ENCODE peak calls at places on chromosomes 11 and 22, in four cellular contexts. One of them, this sample, is unnamed.

GRCh38 chr22:36301384-36301828 is 48.5 kb downstream of the APOL1 start:
- DNase-seq in IMR-90: peak
- DNase-seq in lower leg skin: peak
- DNase-seq in right lobe of liver: peak
- DNase-seq in this sample: peak

GRCh38 chr11:128956401-128957203 is 13.9 kb upstream of the TP53AIP1 start:
- DNase-seq in lower leg skin: no peak
- DNase-seq in IMR-90: peak
- DNase-seq in right lobe of liver: no peak
- DNase-seq in this sample: no peak

GRCh38 chr11:119734788-119735187 is 5.8 kb upstream of the NECTIN1 start:
- DNase-seq in right lobe of liver: no peak
- DNase-seq in IMR-90: no peak
- DNase-seq in lower leg skin: no peak
- DNase-seq in this sample: no peak

GRCh38 chr11:36273110-36273509 is 16.1 kb downstream of the COMMD9 start:
- DNase-seq in right lobe of liver: no peak
- DNase-seq in lower leg skin: no peak
- DNase-seq in IMR-90: no peak
- DNase-seq in this sample: no peak

GRCh38 chr22:25645266-25645665 is 80.8 kb downstream of the GRK3 start:
- DNase-seq in IMR-90: peak
- DNase-seq in right lobe of liver: no peak
- DNase-seq in lower leg skin: no peak
- DNase-seq in this sample: no peak

GRCh38 chr11:70064011-70064725 is 13.9 kb upstream of the ANO1 start:
- DNase-seq in lower leg skin: peak
- DNase-seq in right lobe of liver: no peak
- DNase-seq in IMR-90: no peak
- DNase-seq in this sample: no peak

GRCh38 chr11:1756791-1757771 is 6.6 kb downstream of the CTSD start:
- DNase-seq in lower leg skin: no peak
- DNase-seq in right lobe of liver: no peak
- DNase-seq in IMR-90: no peak
- DNase-seq in this sample: no peak

GRCh38 chr11:9838229-9838628 is 174.4 kb downstream of the SWAP70 start:
- DNase-seq in lower leg skin: no peak
- DNase-seq in right lobe of liver: no peak
- DNase-seq in IMR-90: no peak
- DNase-seq in this sample: no peak

GRCh38 chr11:15216678-15217077 is 102.0 kb downstream of the INSC start:
- DNase-seq in IMR-90: no peak
- DNase-seq in right lobe of liver: no peak
- DNase-seq in lower leg skin: no peak
- DNase-seq in this sample: no peak

GRCh38 chr22:19040581-19041402 is 81.4 kb downstream of the DGCR2 start:
- DNase-seq in lower leg skin: no peak
- DNase-seq in right lobe of liver: peak
- DNase-seq in IMR-90: no peak
- DNase-seq in this sample: no peak

GRCh38 chr11:40445391-40445790 is 1014.1 kb downstream of the LRRC4C start:
- DNase-seq in right lobe of liver: no peak
- DNase-seq in IMR-90: peak
- DNase-seq in lower leg skin: no peak
- DNase-seq in this sample: no peak

GRCh38 chr11:1526785-1527184 is 40.2 kb upstream of the MOB2 start:
- DNase-seq in right lobe of liver: no peak
- DNase-seq in lower leg skin: no peak
- DNase-seq in IMR-90: no peak
- DNase-seq in this sample: no peak

GRCh38 chr22:40808018-40808841 is 10.9 kb downstream of the SLC25A17 start:
- DNase-seq in IMR-90: peak
- DNase-seq in lower leg skin: no peak
- DNase-seq in right lobe of liver: no peak
- DNase-seq in this sample: no peak

GRCh38 chr11:129944696-129945095 is 49.3 kb upstream of the NFRKB start:
- DNase-seq in IMR-90: no peak
- DNase-seq in lower leg skin: no peak
- DNase-seq in right lobe of liver: no peak
- DNase-seq in this sample: no peak

GRCh38 chr22:38724926-38725571 is 19.3 kb downstream of the GTPBP1 start:
- DNase-seq in right lobe of liver: no peak
- DNase-seq in lower leg skin: no peak
- DNase-seq in IMR-90: peak
- DNase-seq in this sample: no peak

GRCh38 chr11:47264119-47264915 is 5.6 kb upstream of the MADD start:
- DNase-seq in IMR-90: peak
- DNase-seq in right lobe of liver: no peak
- DNase-seq in lower leg skin: no peak
- DNase-seq in this sample: no peak

GRCh38 chr22:35629406-35630234 is 12.5 kb upstream of the MB start:
- DNase-seq in lower leg skin: peak
- DNase-seq in right lobe of liver: no peak
- DNase-seq in IMR-90: peak
- DNase-seq in this sample: no peak

GRCh38 chr11:6323291-6323905 is 3.1 kb upstream of the CAVIN3 start:
- DNase-seq in IMR-90: no peak
- DNase-seq in lower leg skin: no peak
- DNase-seq in right lobe of liver: no peak
- DNase-seq in this sample: no peak

GRCh38 chr11:32006799-32007388 is 84.0 kb upstream of the RCN1 start:
- DNase-seq in IMR-90: peak
- DNase-seq in lower leg skin: no peak
- DNase-seq in right lobe of liver: no peak
- DNase-seq in this sample: no peak

GRCh38 chr11:72773291-72773690 is 20.6 kb downstream of the STARD10 start:
- DNase-seq in IMR-90: peak
- DNase-seq in lower leg skin: no peak
- DNase-seq in right lobe of liver: no peak
- DNase-seq in this sample: no peak

GRCh38 chr11:117058761-117059233 is 39.4 kb downstream of the SIK3 start:
- DNase-seq in IMR-90: peak
- DNase-seq in right lobe of liver: no peak
- DNase-seq in lower leg skin: no peak
- DNase-seq in this sample: no peak

GRCh38 chr22:35661377-35661937 is 13.2 kb downstream of the APOL6 start:
- DNase-seq in lower leg skin: no peak
- DNase-seq in right lobe of liver: no peak
- DNase-seq in IMR-90: peak
- DNase-seq in this sample: no peak

GRCh38 chr11:44315947-44316387 is 6.0 kb upstream of the ALX4 start:
- DNase-seq in IMR-90: peak
- DNase-seq in lower leg skin: no peak
- DNase-seq in right lobe of liver: no peak
- DNase-seq in this sample: no peak

GRCh38 chr11:61814242-61814957 is 2.4 kb downstream of the FADS1 start:
- DNase-seq in lower leg skin: peak
- DNase-seq in IMR-90: no peak
- DNase-seq in right lobe of liver: no peak
- DNase-seq in this sample: no peak

GRCh38 chr11:35617687-35618496 is at the start of gene FJX1:
- DNase-seq in right lobe of liver: peak
- DNase-seq in lower leg skin: peak
- DNase-seq in IMR-90: peak
- DNase-seq in this sample: peak

GRCh38 chr22:33919591-33920501 is at the start of gene LARGE1:
- DNase-seq in right lobe of liver: peak
- DNase-seq in IMR-90: peak
- DNase-seq in lower leg skin: no peak
- DNase-seq in this sample: peak

GRCh38 chr11:19597876-19598275 is 114.8 kb upstream of the NAV2 start:
- DNase-seq in IMR-90: no peak
- DNase-seq in lower leg skin: no peak
- DNase-seq in right lobe of liver: no peak
- DNase-seq in this sample: no peak

GRCh38 chr22:44701187-44701586 is 817 bp upstream of the PRR5 start:
- DNase-seq in IMR-90: no peak
- DNase-seq in right lobe of liver: no peak
- DNase-seq in lower leg skin: no peak
- DNase-seq in this sample: no peak

GRCh38 chr11:11972148-11972547 is 36.3 kb downstream of the DKK3 start:
- DNase-seq in lower leg skin: no peak
- DNase-seq in right lobe of liver: no peak
- DNase-seq in IMR-90: no peak
- DNase-seq in this sample: no peak

GRCh38 chr11:87353904-87354303 is 316.2 kb downstream of the TMEM135 start:
- DNase-seq in lower leg skin: no peak
- DNase-seq in IMR-90: no peak
- DNase-seq in right lobe of liver: no peak
- DNase-seq in this sample: no peak

GRCh38 chr11:128450882-128451647 is 136.3 kb downstream of the ETS1 start:
- DNase-seq in IMR-90: no peak
- DNase-seq in right lobe of liver: no peak
- DNase-seq in lower leg skin: no peak
- DNase-seq in this sample: no peak

GRCh38 chr11:12787847-12788246 is 113.6 kb downstream of the TEAD1 start:
- DNase-seq in lower leg skin: no peak
- DNase-seq in right lobe of liver: no peak
- DNase-seq in IMR-90: peak
- DNase-seq in this sample: no peak

GRCh38 chr22:29158546-29158945 is 47.1 kb upstream of the EMID1 start:
- DNase-seq in lower leg skin: no peak
- DNase-seq in IMR-90: no peak
- DNase-seq in right lobe of liver: no peak
- DNase-seq in this sample: no peak

GRCh38 chr22:49514656-49515055 is 313.0 kb downstream of the BRD1 start:
- DNase-seq in IMR-90: no peak
- DNase-seq in lower leg skin: no peak
- DNase-seq in right lobe of liver: peak
- DNase-seq in this sample: no peak

GRCh38 chr11:128667873-128668272 is 26.0 kb upstream of the FLI1 start:
- DNase-seq in IMR-90: peak
- DNase-seq in lower leg skin: no peak
- DNase-seq in right lobe of liver: no peak
- DNase-seq in this sample: no peak

GRCh38 chr11:91926967-91927366 is 297.7 kb upstream of the FAT3 start:
- DNase-seq in IMR-90: no peak
- DNase-seq in right lobe of liver: no peak
- DNase-seq in lower leg skin: no peak
- DNase-seq in this sample: no peak

GRCh38 chr11:10453261-10453660 is 1.8 kb upstream of the AMPD3 start:
- DNase-seq in lower leg skin: no peak
- DNase-seq in IMR-90: peak
- DNase-seq in right lobe of liver: no peak
- DNase-seq in this sample: no peak

GRCh38 chr11:6610591-6610990 is 1.4 kb downstream of the TAF10 start:
- DNase-seq in IMR-90: no peak
- DNase-seq in right lobe of liver: peak
- DNase-seq in lower leg skin: peak
- DNase-seq in this sample: no peak

GRCh38 chr11:56751480-56751879 is 3.0 kb upstream of the OR9G4 start:
- DNase-seq in IMR-90: no peak
- DNase-seq in lower leg skin: no peak
- DNase-seq in right lobe of liver: no peak
- DNase-seq in this sample: no peak

GRCh38 chr11:56748597-56748996 is at the start of gene OR9G4:
- DNase-seq in right lobe of liver: no peak
- DNase-seq in IMR-90: no peak
- DNase-seq in lower leg skin: no peak
- DNase-seq in this sample: no peak

DNA sequence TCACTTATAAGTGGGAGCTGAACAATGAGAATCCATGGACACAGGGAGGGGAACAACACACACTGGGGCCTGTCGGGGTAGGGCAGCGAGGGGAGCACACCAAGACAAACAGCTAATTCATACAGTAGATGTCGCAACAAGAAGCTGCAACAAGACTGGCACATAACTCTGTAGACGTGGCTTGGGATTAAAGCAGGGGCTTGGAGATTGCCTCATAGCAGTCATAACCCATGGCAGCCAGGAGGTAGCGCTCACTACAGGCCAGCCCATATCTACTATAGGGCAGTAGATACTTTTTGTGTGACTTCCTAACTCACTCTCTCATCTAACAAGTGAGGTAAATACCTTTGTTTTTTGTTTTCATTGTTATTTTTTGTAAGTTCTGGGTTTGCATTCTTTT is 1.7 kb upstream of the OR9G4 start:
- DNase-seq in IMR-90: no peak
- DNase-seq in lower leg skin: no peak
- DNase-seq in right lobe of liver: no peak
- DNase-seq in this sample: no peak
- TF ChIP-seq CTCF in IMR-90: no peak
- TF ChIP-seq CTCF in lower leg skin: no peak
- TF ChIP-seq CTCF in right lobe of liver: no peak
- TF ChIP-seq CTCF in this sample: no peak

GRCh38 chr22:42905702-42906183 is 48.7 kb upstream of the ARFGAP3 start:
- DNase-seq in right lobe of liver: peak
- DNase-seq in lower leg skin: no peak
- DNase-seq in IMR-90: no peak
- DNase-seq in this sample: no peak

GRCh38 chr22:42902875-42903510 is 45.9 kb upstream of the ARFGAP3 start:
- DNase-seq in IMR-90: peak
- DNase-seq in right lobe of liver: no peak
- DNase-seq in lower leg skin: no peak
- DNase-seq in this sample: peak

GRCh38 chr22:42904049-42904448 is 47.0 kb upstream of the ARFGAP3 start:
- DNase-seq in IMR-90: no peak
- DNase-seq in lower leg skin: no peak
- DNase-seq in right lobe of liver: no peak
- DNase-seq in this sample: no peak

GRCh38 chr22:42905217-42905616 is 48.1 kb upstream of the ARFGAP3 start:
- DNase-seq in right lobe of liver: peak
- DNase-seq in lower leg skin: no peak
- DNase-seq in IMR-90: no peak
- DNase-seq in this sample: no peak

GRCh38 chr22:42901790-42902508 is 44.9 kb upstream of the ARFGAP3 start:
- DNase-seq in lower leg skin: no peak
- DNase-seq in IMR-90: no peak
- DNase-seq in right lobe of liver: no peak
- DNase-seq in this sample: no peak
- TF ChIP-seq CTCF in lower leg skin: no peak
- TF ChIP-seq CTCF in IMR-90: no peak
- TF ChIP-seq CTCF in right lobe of liver: no peak
- TF ChIP-seq CTCF in this sample: peak

GRCh38 chr11:114262681-114263509 is 33.3 kb upstream of the NNMT start:
- DNase-seq in lower leg skin: no peak
- DNase-seq in IMR-90: peak
- DNase-seq in right lobe of liver: peak
- DNase-seq in this sample: no peak
- TF ChIP-seq CTCF in lower leg skin: no peak
- TF ChIP-seq CTCF in IMR-90: peak
- TF ChIP-seq CTCF in right lobe of liver: peak
- TF ChIP-seq CTCF in this sample: peak

GRCh38 chr11:123601136-123601535 is 53.3 kb downstream of the SCN3B start:
- DNase-seq in IMR-90: peak
- DNase-seq in lower leg skin: no peak
- DNase-seq in right lobe of liver: no peak
- DNase-seq in this sample: no peak

GRCh38 chr11:123594921-123595320 is 59.5 kb downstream of the SCN3B start:
- DNase-seq in lower leg skin: no peak
- DNase-seq in right lobe of liver: no peak
- DNase-seq in IMR-90: no peak
- DNase-seq in this sample: no peak

GRCh38 chr11:123594188-123594901 is 60.1 kb downstream of the SCN3B start:
- DNase-seq in lower leg skin: no peak
- DNase-seq in right lobe of liver: no peak
- DNase-seq in IMR-90: peak
- DNase-seq in this sample: no peak

GRCh38 chr11:123601737-123602136 is 52.7 kb downstream of the SCN3B start:
- DNase-seq in lower leg skin: no peak
- DNase-seq in IMR-90: no peak
- DNase-seq in right lobe of liver: no peak
- DNase-seq in this sample: no peak

GRCh38 chr11:123597859-123598258 is 56.6 kb downstream of the SCN3B start:
- DNase-seq in right lobe of liver: no peak
- DNase-seq in IMR-90: no peak
- DNase-seq in lower leg skin: no peak
- DNase-seq in this sample: no peak
- TF ChIP-seq CTCF in right lobe of liver: no peak
- TF ChIP-seq CTCF in IMR-90: no peak
- TF ChIP-seq CTCF in lower leg skin: no peak
- TF ChIP-seq CTCF in this sample: no peak

This sample was measured in mesothelial cell of epicardium.